ENCODE peak calls at places on chromosomes 6 and 20, in ten cellular contexts. R is OCI-LY7; P is tibial nerve; Z is dorsolateral prefrontal cortex; V is PC-9; T is pancreas; C is lower lobe of right lung; A is uterus; L is CD8-positive, alpha-beta T cell; F is HCT116. W is an unnamed sample.

GRCh38 chr6:133426038-133426437 is 184.9 kb downstream of the EYA4 start:
- DNase-seq in R (no peak), P (no peak), C (no peak), T (no peak), V (no peak), A (no peak), F (no peak), L (no peak), Z (no peak), W (no peak)

GRCh38 chr20:418858-419365 is 10.8 kb downstream of the RBCK1 start:
- DNase-seq in V (no peak), P (no peak), F (no peak), T (no peak), A (no peak), Z (no peak), L (no peak), C (no peak), R (no peak), W (no peak)

GRCh38 chr6:37371158-37372083 is 17.6 kb downstream of the RNF8 start:
- DNase-seq in F (no peak), A (no peak), P (no peak), V (no peak), C (no peak), T (no peak), Z (no peak), R (no peak), L (no peak), W (no peak)

GRCh38 chr6:146905313-146905712 is 298.9 kb upstream of the STXBP5 start:
- DNase-seq in L (no peak), R (no peak), C (no peak), Z (no peak), T (peak), F (peak), P (peak), A (no peak), V (peak), W (no peak)

GRCh38 chr6:36114798-36115408 is 15.4 kb upstream of the MAPK13 start:
- DNase-seq in P (no peak), L (no peak), C (no peak), V (no peak), F (no peak), Z (no peak), R (peak), A (no peak), T (no peak), W (no peak)

GRCh38 chr6:68891419-68891818 is 256.3 kb downstream of the ADGRB3 start:
- DNase-seq in P (no peak), R (no peak), F (no peak), A (no peak), T (no peak), C (no peak), L (no peak), V (no peak), Z (no peak), W (no peak)

GRCh38 chr6:31558631-31559500 is 11.5 kb downstream of the NFKBIL1 start:
- DNase-seq in P (peak), V (no peak), L (peak), Z (no peak), R (peak), A (peak), C (peak), F (no peak), T (peak), W (peak)

GRCh38 chr6:7640607-7641577 is 50.9 kb downstream of the SNRNP48 start:
- DNase-seq in Z (no peak), V (peak), C (no peak), A (no peak), L (no peak), F (peak), R (no peak), P (no peak), T (no peak), W (no peak)

GRCh38 chr20:50331469-50332251 is 141.0 kb downstream of the CEBPB start:
- DNase-seq in F (no peak), R (no peak), Z (no peak), P (no peak), L (no peak), V (peak), C (peak), A (no peak), T (no peak), W (no peak)

GRCh38 chr6:94785514-94785913 is 791.8 kb upstream of the MANEA start:
- DNase-seq in A (no peak), T (no peak), Z (no peak), L (no peak), F (no peak), V (no peak), C (no peak), P (no peak), R (no peak), W (no peak)

GRCh38 chr20:33777831-33778230 is 33.3 kb upstream of the CHMP4B start:
- DNase-seq in L (no peak), R (peak), A (no peak), T (no peak), C (no peak), V (no peak), Z (no peak), P (no peak), F (no peak), W (no peak)

GRCh38 chr20:63957004-63957689 is 931 bp upstream of the UCKL1 start:
- DNase-seq in F (peak), C (no peak), A (peak), L (peak), Z (peak), P (no peak), R (peak), V (peak), T (peak), W (peak)

GRCh38 chr6:107697682-107698081 is 126.4 kb downstream of the SCML4 start:
- DNase-seq in C (no peak), Z (no peak), L (no peak), R (no peak), A (no peak), P (no peak), V (no peak), F (no peak), T (no peak), W (no peak)

GRCh38 chr6:118744261-118744941 is 93.0 kb upstream of the CEP85L start:
- DNase-seq in A (no peak), P (no peak), Z (no peak), F (no peak), C (no peak), R (no peak), T (no peak), V (no peak), L (no peak), W (peak)

GRCh38 chr6:441126-441920 is 49.8 kb downstream of the IRF4 start:
- DNase-seq in A (no peak), V (no peak), T (no peak), R (no peak), C (no peak), L (no peak), P (no peak), F (no peak), Z (no peak), W (no peak)

GRCh38 chr6:12007915-12008286 is 4.2 kb upstream of the HIVEP1 start:
- DNase-seq in C (no peak), P (no peak), V (no peak), F (no peak), T (no peak), A (no peak), Z (no peak), R (no peak), L (no peak), W (no peak)

GRCh38 chr6:20424679-20425078 is 23.0 kb downstream of the E2F3 start:
- DNase-seq in A (no peak), L (no peak), T (peak), C (peak), R (no peak), F (no peak), V (no peak), P (peak), Z (no peak), W (no peak)

GRCh38 chr20:18712877-18713276 is 100.7 kb upstream of the SCP2D1 start:
- DNase-seq in V (no peak), L (no peak), Z (no peak), R (no peak), F (no peak), P (no peak), C (no peak), A (no peak), T (no peak), W (no peak)

GRCh38 chr6:83815631-83816030 is 37.5 kb upstream of the RIPPLY2 start:
- DNase-seq in F (no peak), T (no peak), C (no peak), R (no peak), L (no peak), A (no peak), V (no peak), P (no peak), Z (no peak), W (no peak)

GRCh38 chr6:140850438-140850837 is 1282.3 kb upstream of the GJE1 start:
- DNase-seq in C (no peak), F (no peak), T (no peak), Z (no peak), L (no peak), V (no peak), A (no peak), P (no peak), R (no peak), W (no peak)

GRCh38 chr6:108492131-108492766 is 68.5 kb upstream of the FOXO3 start:
- DNase-seq in F (peak), R (peak), Z (no peak), C (no peak), V (peak), P (peak), T (no peak), L (no peak), A (no peak), W (no peak)

GRCh38 chr6:31559958-31560696 is 12.0 kb upstream of the LTA start:
- DNase-seq in P (peak), T (peak), C (peak), Z (no peak), R (peak), L (peak), F (no peak), A (peak), V (peak), W (peak)

GRCh38 chr20:17647391-17648305 is 34.4 kb downstream of the RRBP1 start:
- DNase-seq in R (no peak), P (no peak), V (no peak), Z (peak), C (peak), A (no peak), L (no peak), T (no peak), F (no peak), W (no peak)

GRCh38 chr6:112478036-112478435 is 130.9 kb downstream of the RFPL4B start:
- DNase-seq in V (no peak), A (no peak), C (no peak), Z (no peak), F (no peak), T (no peak), R (no peak), L (no peak), P (no peak), W (no peak)

GRCh38 chr20:32544893-32545840 is 40.0 kb downstream of the NOL4L start:
- DNase-seq in L (no peak), R (no peak), C (no peak), F (no peak), V (no peak), T (no peak), A (no peak), Z (no peak), P (no peak), W (no peak)

GRCh38 chr6:109393882-109394281 is 11.6 kb upstream of the CD164 start:
- DNase-seq in C (no peak), A (no peak), V (no peak), Z (no peak), F (no peak), R (no peak), L (no peak), T (no peak), P (no peak), W (no peak)

GRCh38 chr6:9825526-9825925 is 589.3 kb downstream of the TFAP2A start:
- DNase-seq in C (no peak), V (no peak), R (no peak), F (no peak), A (no peak), Z (no peak), P (no peak), T (no peak), L (no peak), W (no peak)

GRCh38 chr6:139323511-139324445 is 32.0 kb upstream of the TXLNB start:
- DNase-seq in T (peak), R (peak), C (peak), L (peak), P (peak), Z (peak), F (no peak), V (peak), A (peak), W (peak)

GRCh38 chr6:39224523-39225182 is 4.6 kb downstream of the KCNK5 start:
- DNase-seq in R (no peak), C (no peak), P (no peak), Z (no peak), A (no peak), T (no peak), V (no peak), L (no peak), F (no peak), W (no peak)

GRCh38 chr6:130366011-130366963 is at the start of gene TMEM200A:
- DNase-seq in P (peak), C (peak), R (no peak), Z (peak), V (no peak), A (peak), L (no peak), T (no peak), F (no peak), W (peak)

GRCh38 chr6:151211075-151211474 is 28.7 kb upstream of the AKAP12 start:
- DNase-seq in P (no peak), L (no peak), C (no peak), V (no peak), R (no peak), T (no peak), Z (no peak), F (no peak), A (no peak), W (no peak)

GRCh38 chr6:151205971-151206600 is 33.7 kb upstream of the AKAP12 start:
- DNase-seq in C (no peak), A (no peak), L (no peak), F (no peak), V (no peak), R (no peak), T (no peak), P (no peak), Z (no peak), W (no peak)

GRCh38 chr6:151213352-151213751 is 26.4 kb upstream of the AKAP12 start:
- DNase-seq in C (no peak), T (no peak), P (no peak), Z (no peak), L (no peak), R (no peak), A (no peak), F (no peak), V (no peak), W (no peak)

DNA sequence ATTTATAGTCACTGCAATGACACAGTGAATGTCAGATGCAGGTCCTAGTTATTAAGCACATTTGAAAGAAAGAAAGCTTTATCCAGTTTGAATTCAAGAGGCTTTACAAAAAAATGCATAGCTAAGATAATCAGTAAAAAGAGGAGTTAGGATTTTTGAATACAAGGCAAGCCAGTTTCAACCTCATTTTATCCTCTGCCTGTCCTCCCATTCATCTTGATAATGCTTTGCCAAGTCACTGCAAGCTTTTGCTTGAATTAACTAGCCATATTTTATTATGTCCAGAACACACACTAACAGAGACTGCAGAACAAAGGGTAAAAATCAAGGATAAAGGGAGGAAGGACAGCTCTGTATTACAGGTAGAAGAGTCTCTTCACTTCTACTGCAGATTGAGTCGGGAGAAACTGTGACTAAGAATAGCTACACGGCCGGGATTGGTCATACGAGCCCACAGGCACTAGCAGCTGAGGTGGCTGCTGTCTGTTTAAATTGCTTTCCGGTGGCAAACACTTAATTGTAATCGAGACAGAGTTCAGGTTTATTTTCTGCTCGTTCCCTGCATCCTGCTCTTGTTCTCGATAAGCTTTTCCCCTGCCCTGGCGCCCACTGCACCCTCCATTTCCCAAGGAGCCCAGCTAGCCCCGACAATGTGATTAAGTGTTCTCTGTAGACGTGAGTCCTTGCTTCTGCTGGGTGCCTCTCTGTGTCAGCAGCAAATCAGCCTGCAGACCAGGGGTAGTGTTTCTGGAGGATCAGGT is 30.5 kb upstream of the AKAP12 start:
- DNase-seq in R (no peak), Z (no peak), A (no peak), C (no peak), P (no peak), V (no peak), F (peak), L (no peak), T (no peak), W (no peak)
- H3K4me3 ChIP-seq in R (no peak), Z (no peak), A (no peak), C (no peak), P (no peak), V (peak), F (peak), L (no peak), T (no peak), W (no peak)

DNA sequence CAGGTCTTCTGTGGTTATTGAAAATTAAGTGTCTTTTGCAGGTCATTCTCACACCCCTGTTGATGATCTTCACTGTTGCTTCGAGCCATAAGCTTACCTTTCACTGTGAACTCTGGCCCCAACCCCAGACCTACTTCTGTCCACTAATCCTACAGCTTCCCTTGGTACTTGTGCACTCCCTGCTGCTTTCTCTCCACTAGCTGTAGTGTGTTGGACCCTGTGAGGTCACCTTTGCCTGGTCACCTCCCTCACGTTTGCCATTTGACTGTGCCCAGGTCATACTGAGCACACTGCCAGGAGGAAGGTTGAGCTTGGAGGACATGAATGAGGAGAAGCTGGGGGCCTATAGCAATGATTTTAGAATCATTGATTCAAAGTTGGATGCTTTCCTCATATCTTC is 94.0 kb downstream of the PLCB1 start:
- DNase-seq in P (no peak), Z (no peak), C (no peak), F (no peak), R (no peak), T (no peak), L (no peak), A (no peak), V (no peak), W (no peak)
- H3K27ac ChIP-seq in P (no peak), Z (no peak), C (no peak), F (no peak), R (no peak), T (no peak), L (no peak), A (no peak), V (no peak), W (no peak)

GRCh38 chr20:13261460-13262301 is 40.6 kb downstream of the ISM1 start:
- DNase-seq in A (peak), R (peak), P (peak), Z (no peak), C (peak), V (peak), T (peak), L (peak), F (peak), W (peak)
- TF ChIP-seq CTCF in A (peak), R (peak), P (no peak), Z (peak), C (peak), V (peak), T (peak), L (peak), F (peak), W (peak)

GRCh38 chr6:161257778-161258457 is 15.9 kb downstream of the AGPAT4 start:
- DNase-seq in R (no peak), F (no peak), C (no peak), Z (no peak), P (peak), L (no peak), V (no peak), A (peak), T (no peak), W (no peak)
- H3K4me3 ChIP-seq in R (no peak), F (no peak), C (no peak), Z (no peak), P (no peak), L (no peak), V (no peak), A (no peak), T (no peak), W (no peak)

GRCh38 chr6:167574431-167575097 is 249.7 kb downstream of the TTLL2 start:
- DNase-seq in Z (no peak), R (no peak), L (no peak), V (no peak), T (no peak), F (no peak), C (no peak), A (no peak), P (peak), W (peak)

GRCh38 chr6:167572841-167573271 is 248.0 kb downstream of the TTLL2 start:
- DNase-seq in P (peak), V (no peak), Z (no peak), L (no peak), R (no peak), C (no peak), T (no peak), A (no peak), F (no peak), W (peak)

GRCh38 chr6:167572106-167572505 is 247.2 kb downstream of the TTLL2 start:
- DNase-seq in T (no peak), V (no peak), R (no peak), L (no peak), Z (no peak), F (no peak), A (no peak), P (no peak), C (no peak), W (no peak)

GRCh38 chr6:167575201-167575696 is 250.4 kb downstream of the TTLL2 start:
- DNase-seq in L (no peak), P (peak), T (no peak), C (no peak), V (no peak), R (no peak), A (no peak), Z (no peak), F (no peak), W (no peak)

DNA sequence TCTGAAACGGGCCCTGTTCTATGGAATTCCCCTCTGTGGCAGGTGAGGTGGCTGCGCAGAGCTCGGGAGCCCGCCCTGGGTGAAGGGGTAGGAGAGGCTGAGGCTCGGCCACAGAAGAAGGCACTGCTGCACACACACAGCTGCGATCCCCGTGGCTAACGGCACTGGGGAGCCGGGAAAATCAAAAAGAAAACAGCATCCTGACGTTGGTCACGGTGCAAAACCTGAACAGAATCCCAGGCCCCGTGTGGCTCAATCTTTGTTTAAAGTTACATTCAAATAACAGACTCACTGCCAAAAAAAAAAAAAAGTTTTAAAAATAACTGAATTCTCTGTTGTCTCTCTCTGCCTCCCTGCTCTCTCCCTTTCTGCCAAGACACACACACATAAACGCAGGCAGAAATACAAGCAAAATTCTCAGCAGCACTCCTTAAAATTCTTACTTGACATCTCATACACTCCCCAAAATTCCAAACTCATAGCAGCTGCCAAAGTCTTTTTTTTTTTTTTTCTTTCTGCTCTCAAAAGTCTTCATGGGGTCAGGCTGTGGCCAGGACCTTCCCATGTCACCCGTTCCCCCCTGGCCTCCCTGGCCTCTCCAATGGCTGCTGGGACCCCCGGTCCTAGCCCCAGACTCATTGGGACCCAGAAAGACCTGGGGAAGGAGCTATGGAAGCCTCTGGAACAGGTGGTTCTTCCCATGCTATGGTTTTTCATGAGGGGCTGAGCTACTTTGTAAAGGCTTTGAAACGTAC is 248.8 kb downstream of the TTLL2 start:
- DNase-seq in V (no peak), A (peak), T (no peak), P (peak), C (no peak), R (no peak), Z (no peak), L (no peak), F (no peak), W (no peak)
- H3K27ac ChIP-seq in V (no peak), A (peak), T (no peak), P (peak), C (no peak), R (no peak), Z (peak), L (no peak), F (no peak), W (peak)

W was measured in psoas muscle.